ENCODE peak calls at places on chromosomes 12 and 14, in six cellular contexts. G, K, T, J, X and H are unnamed samples.

GRCh38 chr12:4116251-4117111 is 157.1 kb upstream of the CCND2 start:
- DNase-seq in G (no peak), K (no peak), T (peak), J (no peak), X (no peak), H (no peak)

GRCh38 chr14:98259881-98260280 is 1012.1 kb downstream of the BCL11B start:
- DNase-seq in G (no peak), K (no peak), T (no peak), J (no peak), X (no peak), H (peak)

GRCh38 chr12:47302111-47302597 is 222.4 kb upstream of the AMIGO2 start:
- DNase-seq in G (peak), K (no peak), T (no peak), J (no peak), X (no peak), H (no peak)

GRCh38 chr12:43210437-43211197 is 341.4 kb downstream of the ADAMTS20 start:
- DNase-seq in G (no peak), K (no peak), T (peak), J (no peak), X (no peak), H (no peak)

GRCh38 chr12:28191018-28191595 is 851 bp downstream of the CCDC91 start:
- DNase-seq in G (no peak), K (no peak), T (no peak), J (no peak), X (no peak), H (no peak)

GRCh38 chr12:109695961-109696461 is 17.6 kb upstream of the FAM222A start:
- DNase-seq in G (no peak), K (peak), T (no peak), J (no peak), X (no peak), H (no peak)

GRCh38 chr12:50174971-50175715 is 8.0 kb upstream of the CERS5 start:
- DNase-seq in G (peak), K (peak), T (peak), J (no peak), X (no peak), H (no peak)

GRCh38 chr12:69057742-69058141 is 124.8 kb upstream of the CPM start:
- DNase-seq in G (no peak), K (no peak), T (no peak), J (no peak), X (no peak), H (no peak)

GRCh38 chr12:104226672-104227071 is 11.1 kb downstream of the TXNRD1 start:
- DNase-seq in G (no peak), K (no peak), T (peak), J (no peak), X (no peak), H (no peak)

GRCh38 chr14:92952497-92953298 is 29.7 kb downstream of the CHGA start:
- DNase-seq in G (no peak), K (no peak), T (no peak), J (no peak), X (peak), H (no peak)

GRCh38 chr12:70628701-70629480 is 8.3 kb downstream of the PTPRB start:
- DNase-seq in G (no peak), K (no peak), T (no peak), J (no peak), X (no peak), H (no peak)

GRCh38 chr12:66744956-66745383 is 66.1 kb upstream of the GRIP1 start:
- DNase-seq in G (no peak), K (no peak), T (no peak), J (no peak), X (no peak), H (no peak)

GRCh38 chr14:24243336-24243836 is 963 bp upstream of the TINF2 start:
- DNase-seq in G (no peak), K (no peak), T (no peak), J (no peak), X (no peak), H (no peak)

GRCh38 chr12:69901141-69901900 is 76.3 kb downstream of the MYRFL start:
- DNase-seq in G (no peak), K (no peak), T (peak), J (no peak), X (no peak), H (no peak)

GRCh38 chr12:104686196-104686595 is 229.4 kb downstream of the CHST11 start:
- DNase-seq in G (no peak), K (no peak), T (no peak), J (no peak), X (no peak), H (no peak)

GRCh38 chr14:64848239-64848638 is 31.5 kb downstream of the SPTB start:
- DNase-seq in G (no peak), K (no peak), T (no peak), J (no peak), X (no peak), H (no peak)
- H3K4me3 ChIP-seq in G (no peak), K (no peak), T (no peak), J (no peak), X (no peak), H (no peak)

DNA sequence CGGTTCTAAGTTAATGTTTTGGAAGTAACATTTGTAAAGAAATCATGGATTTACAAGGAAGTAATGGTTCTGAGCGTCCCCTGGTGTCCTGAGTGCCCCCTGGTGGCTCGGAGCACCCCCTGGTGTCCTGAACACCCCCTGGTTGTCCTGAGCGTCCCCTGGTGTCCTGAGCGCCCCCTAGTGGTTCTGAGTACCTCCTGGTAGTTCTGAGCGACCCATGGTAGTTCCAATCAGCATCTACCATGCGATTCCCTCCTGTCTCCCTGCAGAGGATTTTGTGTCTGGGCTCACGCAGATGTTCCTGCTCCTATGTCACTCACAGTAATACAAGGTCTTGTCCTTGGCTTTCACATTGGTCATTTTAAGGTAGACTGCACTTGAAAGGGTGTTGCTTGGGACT is 1352.9 kb downstream of the TMEM121 start:
- DNase-seq in G (peak), K (peak), T (no peak), J (peak), X (no peak), H (peak)
- TF ChIP-seq CTCF in G (peak), K (peak), T (no peak), J (no peak), X (no peak), H (peak)

DNA sequence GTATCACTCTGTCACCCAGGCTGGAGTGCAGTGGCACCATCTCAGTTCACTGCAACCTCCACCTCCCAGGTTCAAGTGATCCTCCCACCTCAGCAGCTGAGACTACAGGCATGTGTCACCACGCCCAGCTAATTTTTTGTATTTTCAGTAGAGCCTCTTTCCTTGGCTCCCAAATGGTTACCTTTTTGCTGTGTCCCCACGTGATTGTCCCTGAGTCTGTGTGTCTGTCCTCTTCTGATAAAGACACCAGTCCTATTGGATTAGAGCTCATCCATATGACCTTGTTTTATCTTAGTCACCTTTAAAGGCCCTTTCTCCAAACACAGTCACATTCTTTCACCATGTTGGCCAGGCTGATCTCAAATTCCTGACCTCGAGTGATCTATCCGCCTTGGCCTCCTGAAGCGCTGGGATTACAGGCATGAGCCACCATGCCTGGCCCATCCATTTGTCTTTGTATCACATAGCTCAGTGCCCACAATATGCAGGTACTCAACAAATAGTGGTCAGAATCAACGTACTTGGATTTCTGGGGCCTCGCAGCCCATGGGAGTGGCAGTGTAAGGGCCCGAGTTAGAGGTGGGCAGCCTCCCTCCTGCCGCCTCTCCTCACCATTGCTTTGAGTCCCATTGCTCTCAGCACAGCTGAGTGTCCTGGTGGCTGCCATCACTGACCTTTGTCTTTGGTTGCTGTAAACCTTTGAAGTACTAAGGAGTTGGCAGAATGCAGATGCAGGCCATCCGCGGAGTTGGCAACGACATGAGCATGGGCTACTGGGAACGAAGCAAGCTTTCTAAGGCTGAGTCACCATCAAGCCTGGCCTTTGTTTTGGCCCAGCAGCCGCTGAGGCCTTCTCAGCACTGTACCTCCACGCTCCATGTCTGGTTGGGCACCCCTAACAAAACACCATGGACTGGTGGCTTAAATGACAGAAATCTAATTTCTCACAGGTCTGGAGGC is 9.3 kb downstream of the TPCN1 start:
- DNase-seq in G (no peak), K (no peak), T (peak), J (no peak), X (no peak), H (no peak)
- H3K27ac ChIP-seq in G (no peak), K (peak), T (peak), J (no peak), X (peak), H (no peak)

GRCh38 chr14:70123796-70124195 is 65.0 kb downstream of the SLC8A3 start:
- DNase-seq in G (no peak), K (no peak), T (no peak), J (no peak), X (no peak), H (no peak)

GRCh38 chr14:70116278-70116677 is 72.5 kb downstream of the SLC8A3 start:
- DNase-seq in G (no peak), K (no peak), T (no peak), J (no peak), X (no peak), H (no peak)

GRCh38 chr14:70127186-70127585 is 61.6 kb downstream of the SLC8A3 start:
- DNase-seq in G (no peak), K (no peak), T (no peak), J (no peak), X (no peak), H (no peak)

GRCh38 chr14:70118064-70118463 is 70.7 kb downstream of the SLC8A3 start:
- DNase-seq in G (no peak), K (no peak), T (no peak), J (no peak), X (no peak), H (no peak)

DNA sequence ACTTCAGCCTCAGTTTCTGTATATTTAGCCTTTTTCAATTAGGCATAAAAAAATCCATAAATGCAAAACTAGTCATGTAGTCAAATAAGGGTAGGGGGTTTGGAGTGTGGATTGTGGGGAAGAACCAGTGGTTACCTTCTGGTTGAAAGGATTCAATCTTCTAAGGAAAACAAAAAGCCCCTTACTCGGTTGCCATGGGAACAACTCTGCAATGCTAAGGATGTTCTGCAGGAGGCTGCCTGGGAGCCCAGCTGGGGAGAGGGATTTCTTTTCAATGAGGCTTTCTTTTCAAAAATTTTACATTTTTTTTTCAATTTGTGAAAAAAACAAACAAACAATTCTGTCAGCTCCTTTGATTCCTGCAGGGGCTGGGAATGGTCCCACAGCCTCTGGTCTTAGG is 67.2 kb downstream of the SLC8A3 start:
- DNase-seq in G (no peak), K (no peak), T (no peak), J (no peak), X (no peak), H (no peak)
- H3K4me3 ChIP-seq in G (no peak), K (no peak), T (no peak), J (no peak), X (no peak), H (no peak)

GRCh38 chr12:95265765-95266164 is 48.2 kb downstream of the VEZT start:
- DNase-seq in G (no peak), K (no peak), T (no peak), J (no peak), X (no peak), H (no peak)
- TF ChIP-seq CTCF in G (no peak), K (no peak), T (no peak), J (no peak), X (no peak), H (no peak)

GRCh38 chr12:20320552-20320951 is 47.8 kb upstream of the PDE3A start:
- DNase-seq in G (no peak), K (no peak), T (no peak), J (no peak), X (no peak), H (no peak)
- H3K27ac ChIP-seq in G (no peak), K (no peak), T (no peak), J (no peak), X (peak), H (no peak)

DNA sequence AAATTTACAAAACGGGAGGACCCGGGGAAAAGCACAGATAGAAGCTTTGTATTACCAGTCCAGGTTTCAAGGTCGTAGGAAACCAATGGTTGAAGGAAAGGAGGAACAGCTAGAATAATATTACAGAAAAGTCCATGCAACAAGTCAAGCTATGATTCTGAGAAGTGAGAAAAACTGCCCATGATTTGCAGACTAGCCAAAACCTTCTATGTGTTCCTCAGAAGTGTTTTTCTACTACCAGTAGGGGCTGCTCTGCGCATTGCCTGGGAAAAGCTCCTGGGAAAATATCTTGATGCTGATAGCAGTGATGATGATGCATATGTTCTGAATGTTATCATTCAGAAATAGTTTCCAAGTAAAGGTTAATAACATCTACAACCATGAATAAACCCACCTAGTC is 2.2 kb downstream of the PDZRN4 start:
- DNase-seq in G (peak), K (no peak), T (peak), J (no peak), X (no peak), H (peak)
- H3K4me3 ChIP-seq in G (peak), K (no peak), T (peak), J (peak), X (peak), H (peak)

GRCh38 chr12:127711108-127711507 is 555.9 kb upstream of the TMEM132C start:
- DNase-seq in G (no peak), K (no peak), T (no peak), J (no peak), X (no peak), H (peak)
- TF ChIP-seq CTCF in G (no peak), K (peak), T (no peak), J (no peak), X (no peak), H (peak)

GRCh38 chr14:21236948-21237797 is 32.1 kb downstream of the HNRNPC start:
- DNase-seq in G (no peak), K (no peak), T (no peak), J (no peak), X (no peak), H (no peak)
- H3K27ac ChIP-seq in G (no peak), K (no peak), T (no peak), J (no peak), X (no peak), H (no peak)

GRCh38 chr14:75831455-75831854 is 150.3 kb downstream of the TGFB3 start:
- DNase-seq in G (peak), K (no peak), T (peak), J (peak), X (peak), H (peak)

GRCh38 chr14:75832621-75833297 is 149.0 kb downstream of the TGFB3 start:
- DNase-seq in G (no peak), K (no peak), T (peak), J (peak), X (no peak), H (no peak)

GRCh38 chr14:75833326-75834020 is 148.3 kb downstream of the TGFB3 start:
- DNase-seq in G (no peak), K (no peak), T (no peak), J (no peak), X (no peak), H (no peak)

GRCh38 chr14:75829316-75829715 is 152.5 kb downstream of the TGFB3 start:
- DNase-seq in G (no peak), K (no peak), T (no peak), J (no peak), X (no peak), H (no peak)

GRCh38 chr14:75831971-75832370 is 149.8 kb downstream of the TGFB3 start:
- DNase-seq in G (peak), K (no peak), T (no peak), J (peak), X (no peak), H (no peak)
- H3K4me3 ChIP-seq in G (no peak), K (no peak), T (no peak), J (no peak), X (no peak), H (no peak)